ENCODE peak calls at places on chromosomes 6 and 20, in eight cellular contexts. W, L, D, O, E, C, I and T are unnamed samples.

GRCh38 chr6:41286544-41287346 is at the start of gene TREM1:
- DNase-seq in E (no peak), C (peak; percentile 35), W (no peak), O (no peak), D (no peak), I (no peak), L (peak; percentile 65), T (peak; percentile 17)

GRCh38 chr6:44675449-44675848 is 287.9 kb downstream of the CDC5L start:
- DNase-seq in E (no peak), C (no peak), I (no peak), D (no peak), W (no peak), L (no peak), O (no peak), T (no peak)

GRCh38 chr6:152001408-152001807 is 193.9 kb downstream of the ESR1 start:
- DNase-seq in W (no peak), I (no peak), E (no peak), O (no peak), C (no peak), D (no peak), L (no peak), T (no peak)

GRCh38 chr20:703010-703409 is 27.4 kb upstream of the SCRT2 start:
- DNase-seq in L (no peak), C (no peak), O (no peak), I (no peak), D (no peak), E (no peak), W (no peak), T (no peak)

GRCh38 chr6:137303436-137303835 is 84.3 kb upstream of the IFNGR1 start:
- DNase-seq in I (no peak), E (no peak), W (no peak), C (no peak), O (no peak), L (no peak), D (no peak), T (no peak)

GRCh38 chr20:47392721-47393073 is 36.2 kb upstream of the ZMYND8 start:
- DNase-seq in E (no peak), O (no peak), D (no peak), C (no peak), W (no peak), I (no peak), L (no peak), T (no peak)

GRCh38 chr6:32947552-32948465 is 5.1 kb downstream of the HLA-DMA start:
- DNase-seq in I (no peak), C (peak; percentile 62), L (no peak), W (peak; percentile 23), D (no peak), O (peak; percentile 67), E (no peak), T (peak; percentile 42)

GRCh38 chr6:152948150-152948768 is 34.6 kb downstream of the FBXO5 start:
- DNase-seq in O (no peak), I (no peak), W (no peak), C (peak; percentile 79), E (no peak), D (no peak), L (no peak), T (no peak)

GRCh38 chr6:52271852-52272460 is 12.6 kb downstream of the MCM3 start:
- DNase-seq in I (no peak), O (no peak), C (no peak), W (no peak), L (no peak), D (no peak), E (no peak), T (no peak)

GRCh38 chr6:28383235-28384142 is 16.1 kb downstream of the ZSCAN12 start:
- DNase-seq in O (peak; percentile 92), D (peak; percentile 4), E (peak; percentile 65), C (no peak), W (no peak), I (peak; percentile 20), L (peak; percentile 85), T (peak; percentile 74)

GRCh38 chr20:14067631-14068030 is 72.3 kb downstream of the MACROD2 start:
- DNase-seq in W (no peak), L (no peak), D (no peak), C (no peak), I (no peak), E (no peak), O (no peak), T (no peak)